ENCODE peak calls at places on chromosomes 11 and 22, in four cellular contexts. E is endothelial cell of umbilical vein, A is fibroblast of lung, T is H9. U is an unnamed sample.

GRCh38 chr22:29128891-29129643 is 56.2 kb downstream of the KREMEN1 start:
- DNase-seq in E (no peak), A (no peak), T (no peak), U (no peak)

GRCh38 chr11:2775083-2775625 is 75.4 kb upstream of the KCNQ1OT1 start:
- DNase-seq in E (no peak), A (no peak), T (no peak), U (peak)

GRCh38 chr11:128914216-128915147 is 23.3 kb downstream of the KCNJ5 start:
- DNase-seq in E (no peak), A (no peak), T (no peak), U (peak)

GRCh38 chr11:111837366-111837891 is 34.0 kb downstream of the ALG9 start:
- DNase-seq in E (no peak), A (no peak), T (no peak), U (no peak)

GRCh38 chr22:39556970-39557811 is 13.4 kb upstream of the CACNA1I start:
- DNase-seq in E (no peak), A (peak), T (no peak), U (no peak)

GRCh38 chr11:96154802-96155520 is 188.0 kb downstream of the MAML2 start:
- DNase-seq in E (no peak), A (peak), T (no peak), U (no peak)

GRCh38 chr11:35649984-35650383 is 12.6 kb upstream of the TRIM44 start:
- DNase-seq in E (peak), A (peak), T (no peak), U (no peak)

GRCh38 chr22:50074551-50075042 is 10.6 kb downstream of the MLC1 start:
- DNase-seq in E (no peak), A (no peak), T (peak), U (no peak)

GRCh38 chr22:22407061-22407460 is 101.5 kb downstream of the ZNF280B start:
- DNase-seq in E (no peak), A (no peak), T (no peak), U (no peak)

GRCh38 chr11:97751405-97751804 is 1269.3 kb upstream of the CNTN5 start:
- DNase-seq in E (no peak), A (no peak), T (no peak), U (no peak)

GRCh38 chr11:23767576-23767975 is 729.3 kb upstream of the LUZP2 start:
- DNase-seq in E (no peak), A (no peak), T (no peak), U (no peak)

GRCh38 chr22:30702856-30703255 is 8.2 kb downstream of the OSBP2 start:
- DNase-seq in E (no peak), A (no peak), T (no peak), U (no peak)

GRCh38 chr11:130740819-130741218 is 175.5 kb downstream of the SNX19 start:
- DNase-seq in E (peak), A (peak), T (no peak), U (no peak)

GRCh38 chr11:58965246-58965985 is 26.1 kb downstream of the GLYATL1 start:
- DNase-seq in E (no peak), A (no peak), T (no peak), U (no peak)

GRCh38 chr22:24728790-24729637 is 45.5 kb downstream of the PIWIL3 start:
- DNase-seq in E (peak), A (peak), T (no peak), U (no peak)

GRCh38 chr11:130002352-130002845 is at the start of gene PRDM10:
- DNase-seq in E (no peak), A (peak), T (peak), U (peak)

GRCh38 chr11:79439430-79439892 is 1.4 kb downstream of the TENM4 start:
- DNase-seq in E (no peak), A (peak), T (no peak), U (no peak)

GRCh38 chr11:65498042-65498726 is 661 bp upstream of the MALAT1 start:
- DNase-seq in E (no peak), A (peak), T (no peak), U (no peak)

GRCh38 chr11:67626970-67627369 is 2.8 kb downstream of the NUDT8 start:
- DNase-seq in E (no peak), A (no peak), T (peak), U (peak)

GRCh38 chr11:100687630-100688395 is 725 bp downstream of the ARHGAP42 start:
- DNase-seq in E (peak), A (peak), T (peak), U (peak)

GRCh38 chr11:67372232-67372992 is 986 bp downstream of the CLCF1 start:
- DNase-seq in E (no peak), A (no peak), T (no peak), U (peak)

GRCh38 chr11:35927730-35928129 is 16.1 kb upstream of the LDLRAD3 start:
- DNase-seq in E (no peak), A (peak), T (no peak), U (peak)

GRCh38 chr22:20451920-20452319 is 14.3 kb upstream of the SCARF2 start:
- DNase-seq in E (no peak), A (no peak), T (no peak), U (no peak)

GRCh38 chr22:24592846-24593809 is at the start of gene LRRC75B:
- DNase-seq in E (peak), A (peak), T (peak), U (peak)

GRCh38 chr11:60748821-60749220 is 7.8 kb upstream of the MS4A15 start:
- DNase-seq in E (no peak), A (no peak), T (no peak), U (no peak)

GRCh38 chr11:40537734-40538133 is 921.7 kb downstream of the LRRC4C start:
- DNase-seq in E (no peak), A (no peak), T (no peak), U (no peak)

GRCh38 chr11:109968781-109969180 is 124.4 kb upstream of the ZC3H12C start:
- DNase-seq in E (no peak), A (no peak), T (no peak), U (no peak)

GRCh38 chr22:19765477-19766234 is 5.1 kb downstream of the TBX1 start:
- DNase-seq in E (no peak), A (no peak), T (peak), U (no peak)

GRCh38 chr11:68455485-68455884 is 5.1 kb upstream of the PPP6R3 start:
- DNase-seq in E (no peak), A (no peak), T (no peak), U (peak)

GRCh38 chr11:78338138-78338537 is 79.5 kb downstream of the GAB2 start:
- DNase-seq in E (no peak), A (no peak), T (no peak), U (no peak)

GRCh38 chr11:127789887-127790286 is 789.3 kb upstream of the KIRREL3 start:
- DNase-seq in E (no peak), A (no peak), T (peak), U (no peak)

GRCh38 chr11:119103793-119104192 is 2.1 kb upstream of the DPAGT1 start:
- DNase-seq in E (no peak), A (no peak), T (no peak), U (peak)
- TF ChIP-seq CTCF in E (no peak), A (no peak), T (no peak), U (no peak)

GRCh38 chr22:47678667-47679287 is 916.3 kb downstream of the TBC1D22A start:
- DNase-seq in E (no peak), A (no peak), T (peak), U (no peak)
- TF ChIP-seq CTCF in E (no peak), A (no peak), T (no peak), U (no peak)

GRCh38 chr11:85277693-85278092 is 349.5 kb downstream of the DLG2 start:
- DNase-seq in E (no peak), A (no peak), T (no peak), U (no peak)
- TF ChIP-seq CTCF in E (no peak), A (no peak), T (no peak), U (no peak)

GRCh38 chr11:57424802-57425564 is 1.9 kb downstream of the SLC43A3 start:
- DNase-seq in E (peak), A (peak), T (no peak), U (peak)
- TF ChIP-seq CTCF in E (no peak), A (no peak), T (no peak), U (no peak)

DNA sequence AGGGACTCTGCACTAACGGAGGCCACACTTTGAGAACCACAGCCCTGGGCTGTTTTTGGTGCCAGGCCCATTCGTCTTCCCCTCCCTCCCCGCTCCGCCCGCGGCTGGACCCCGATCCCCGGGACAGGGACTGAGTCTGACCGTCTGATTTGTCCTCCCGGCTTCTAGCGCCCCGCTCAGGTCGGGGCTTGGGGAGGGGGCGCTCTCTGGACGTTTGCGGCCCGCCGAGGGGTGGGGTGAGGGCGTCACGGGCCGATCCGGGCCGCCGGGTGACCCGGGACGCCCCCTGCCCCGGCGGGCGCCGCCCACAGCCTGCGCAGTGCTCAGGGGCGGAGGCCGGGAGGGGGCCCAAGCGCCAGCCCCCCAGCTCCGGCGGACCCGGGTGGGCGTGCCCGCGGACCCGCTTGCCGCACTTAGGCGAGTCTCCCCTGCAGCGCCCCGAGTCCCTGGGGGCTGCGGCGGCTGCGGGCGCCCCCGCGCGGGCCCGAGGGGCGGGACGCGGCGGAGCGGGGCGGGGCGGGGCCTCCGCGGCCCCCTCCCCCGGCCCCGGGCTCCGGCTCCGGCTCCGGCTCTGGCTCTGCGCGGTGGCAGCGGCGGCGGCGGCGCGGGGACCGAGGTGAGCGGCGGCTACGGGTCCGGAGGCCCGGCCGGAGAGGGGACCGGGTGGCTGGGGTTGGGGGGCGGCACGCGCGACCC is 33.7 kb upstream of the PRR5 start:
- DNase-seq in E (no peak), A (no peak), T (peak), U (peak)
- TF ChIP-seq CTCF in E (no peak), A (no peak), T (peak), U (no peak)

GRCh38 chr11:102304686-102305085 is 12.6 kb upstream of the BIRC3 start:
- DNase-seq in E (no peak), A (no peak), T (no peak), U (no peak)

GRCh38 chr11:102305352-102306047 is 11.8 kb upstream of the BIRC3 start:
- DNase-seq in E (no peak), A (no peak), T (no peak), U (no peak)

GRCh38 chr11:102306817-102307814 is 10.2 kb upstream of the BIRC3 start:
- DNase-seq in E (no peak), A (no peak), T (no peak), U (no peak)

GRCh38 chr11:102309621-102310541 is 7.4 kb upstream of the BIRC3 start:
- DNase-seq in E (no peak), A (peak), T (peak), U (peak)

DNA sequence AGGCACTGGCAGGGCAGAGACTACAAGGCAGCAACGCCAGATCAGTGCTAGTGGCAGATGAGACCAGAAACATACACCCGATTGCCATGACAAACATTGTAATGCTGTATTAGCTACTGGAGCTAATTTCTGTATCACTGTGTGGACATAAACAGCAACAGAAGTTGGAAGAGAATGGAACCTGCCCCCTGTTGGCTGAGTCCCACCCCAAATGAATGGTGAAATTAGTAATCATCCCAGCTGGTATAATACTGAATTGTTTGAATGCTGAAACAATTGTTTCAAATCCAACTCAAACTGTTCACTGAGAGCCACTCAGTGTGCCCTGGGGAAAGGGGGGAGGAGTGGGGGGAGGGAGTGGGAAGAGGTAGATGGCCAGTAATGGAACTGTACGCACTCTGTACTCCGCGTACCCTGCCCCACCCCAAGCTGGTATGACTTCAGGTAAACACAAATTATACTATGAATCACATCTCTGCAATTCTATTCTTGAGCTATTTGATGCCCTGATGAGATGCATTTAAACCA is 11.2 kb upstream of the BIRC3 start:
- DNase-seq in E (no peak), A (no peak), T (no peak), U (no peak)
- TF ChIP-seq CTCF in E (no peak), A (no peak), T (peak), U (no peak)

DNA sequence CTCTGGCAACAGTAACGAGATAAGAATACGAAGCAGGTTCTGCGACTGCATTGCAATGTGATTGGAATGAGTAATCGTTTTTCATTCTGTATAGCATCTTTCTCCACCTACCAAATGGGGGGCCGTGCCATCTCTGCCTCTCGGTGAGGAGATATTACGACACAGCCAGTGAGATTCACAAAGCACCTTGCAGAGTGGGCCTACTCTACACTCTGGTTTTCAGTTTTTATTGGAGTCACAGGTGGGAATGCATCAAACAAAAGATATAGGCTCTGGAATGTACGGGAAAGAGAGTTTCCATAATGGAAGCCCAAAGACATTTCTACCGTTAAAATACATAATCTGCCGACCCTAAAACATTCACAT is 475 bp upstream of the RTN3 start:
- DNase-seq in E (no peak), A (no peak), T (no peak), U (no peak)
- TF ChIP-seq CTCF in E (no peak), A (no peak), T (no peak), U (no peak)

GRCh38 chr11:117197516-117198456 is 1.4 kb upstream of the TAGLN start:
- DNase-seq in E (no peak), A (peak), T (peak), U (no peak)
- TF ChIP-seq CTCF in E (peak), A (peak), T (peak), U (peak)

DNA sequence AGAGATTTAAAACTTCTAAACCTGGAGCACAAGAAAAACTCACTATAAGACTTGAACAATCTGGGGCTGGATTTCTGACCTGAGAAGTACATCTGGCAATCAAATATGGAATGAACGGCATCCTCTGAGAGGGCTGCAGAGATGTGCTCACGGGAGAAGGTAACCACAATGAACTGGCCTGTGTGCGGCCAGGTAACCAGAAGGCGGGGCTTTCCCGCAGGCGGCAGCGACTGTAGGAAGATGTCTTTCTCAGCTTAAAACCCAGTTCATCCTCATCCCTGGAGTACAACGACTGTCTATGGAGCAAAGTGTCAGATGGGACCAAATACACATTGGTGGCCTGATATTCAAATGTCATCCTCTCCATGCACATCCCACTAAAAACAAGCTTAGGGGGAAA is 24.5 kb downstream of the MICAL3 start:
- DNase-seq in E (no peak), A (no peak), T (no peak), U (no peak)
- TF ChIP-seq CTCF in E (no peak), A (no peak), T (no peak), U (no peak)

GRCh38 chr22:45541580-45541979 is 38.9 kb downstream of the FBLN1 start:
- DNase-seq in E (no peak), A (no peak), T (no peak), U (no peak)

GRCh38 chr22:45544588-45545170 is 42.0 kb downstream of the FBLN1 start:
- DNase-seq in E (no peak), A (peak), T (no peak), U (no peak)

GRCh38 chr22:45542001-45542520 is 39.4 kb downstream of the FBLN1 start:
- DNase-seq in E (no peak), A (no peak), T (no peak), U (no peak)

GRCh38 chr22:45540122-45540521 is 37.4 kb downstream of the FBLN1 start:
- DNase-seq in E (no peak), A (no peak), T (no peak), U (no peak)

GRCh38 chr22:45543243-45543642 is 40.6 kb downstream of the FBLN1 start:
- DNase-seq in E (no peak), A (no peak), T (no peak), U (no peak)
- TF ChIP-seq CTCF in E (no peak), A (no peak), T (no peak), U (no peak)